ENCODE peak calls at places on chromosomes 6 and 20, in eight cellular contexts. A is RWPE1, J is upper lobe of left lung, M is left ventricle myocardium superior, D is SK-MEL-5, V is HFFc6, Z is Daoy, B is lung microvascular endothelial cell. F is an unnamed sample.

GRCh38 chr6:106476326-106477105 is 116.0 kb downstream of the CRYBG1 start:
- DNase-seq in A (peak; percentile 77), J (no peak), B (no peak), M (no peak), V (peak; percentile 5), D (no peak), Z (peak; percentile 63), F (no peak)

GRCh38 chr6:46407785-46408530 is 83.3 kb downstream of the RCAN2 start:
- DNase-seq in D (no peak), Z (no peak), B (no peak), M (no peak), A (no peak), V (no peak), J (no peak), F (no peak)

GRCh38 chr20:774016-774679 is 5.8 kb upstream of the SLC52A3 start:
- DNase-seq in V (no peak), D (no peak), M (no peak), Z (no peak), A (no peak), J (no peak), B (no peak), F (no peak)

GRCh38 chr20:50992733-50993457 is 30.0 kb downstream of the KCNG1 start:
- DNase-seq in M (no peak), V (peak; percentile 47), B (peak; percentile 66), D (peak; percentile 97), A (peak; percentile 99), Z (peak; percentile 69), J (no peak), F (no peak)

GRCh38 chr20:34437330-34437986 is 74.4 kb downstream of the ITCH start:
- DNase-seq in D (no peak), V (peak; percentile 9), A (no peak), Z (no peak), J (no peak), M (no peak), B (peak; percentile 12), F (no peak)

GRCh38 chr6:127458817-127459216 is 372 bp downstream of the KIAA0408 start:
- DNase-seq in D (peak; percentile 32), M (no peak), A (no peak), J (no peak), Z (no peak), V (no peak), B (no peak), F (no peak)

GRCh38 chr6:71468841-71469750 is 180.5 kb downstream of the OGFRL1 start:
- DNase-seq in A (peak; percentile 33), D (no peak), B (no peak), V (peak; percentile 90), M (no peak), J (no peak), Z (peak; percentile 88), F (peak; percentile 95)

GRCh38 chr20:54103067-54103761 is 32.8 kb upstream of the BCAS1 start:
- DNase-seq in D (peak; percentile 89), A (peak; percentile 52), V (peak; percentile 68), J (no peak), M (peak; percentile 83), Z (peak; percentile 73), B (peak; percentile 73), F (no peak)

GRCh38 chr6:109978174-109979032 is at the start of gene GPR6:
- DNase-seq in M (peak; percentile 79), J (peak; percentile 80), A (peak; percentile 45), D (peak; percentile 32), Z (peak; percentile 11), V (no peak), B (peak; percentile 72), F (no peak)

GRCh38 chr20:8764289-8764962 is 304.5 kb upstream of the PLCB4 start:
- DNase-seq in A (no peak), Z (no peak), D (no peak), J (no peak), B (no peak), M (no peak), V (no peak), F (no peak)

GRCh38 chr6:13294499-13295069 is 33.8 kb downstream of the TBC1D7 start:
- DNase-seq in A (no peak), V (no peak), J (no peak), B (no peak), Z (no peak), D (no peak), M (no peak), F (no peak)

GRCh38 chr20:53930651-53931504 is 139.5 kb downstream of the BCAS1 start:
- DNase-seq in B (no peak), D (no peak), V (peak; percentile 21), J (no peak), A (peak; percentile 63), M (no peak), Z (no peak), F (no peak)

GRCh38 chr6:157054531-157054979 is 268.8 kb downstream of the TMEM242 start:
- DNase-seq in Z (no peak), M (no peak), J (no peak), V (no peak), D (no peak), B (no peak), A (no peak), F (no peak)

GRCh38 chr6:56820060-56820459 is 134.8 kb upstream of the BEND6 start:
- DNase-seq in A (no peak), J (no peak), D (no peak), B (no peak), V (no peak), Z (no peak), M (no peak), F (no peak)

GRCh38 chr20:36830791-36831691 is 44.9 kb upstream of the TLDC2 start:
- DNase-seq in V (peak; percentile 80), M (peak; percentile 88), A (no peak), B (peak; percentile 82), D (no peak), J (peak; percentile 88), Z (peak; percentile 63), F (no peak)

GRCh38 chr20:37234254-37234581 is 27.4 kb downstream of the GHRH start:
- DNase-seq in B (no peak), Z (no peak), A (no peak), V (no peak), M (no peak), J (no peak), D (no peak), F (no peak)

GRCh38 chr6:43052225-43052841 is 1.3 kb downstream of the CUL7 start:
- DNase-seq in V (no peak), D (no peak), J (peak; percentile 78), B (no peak), Z (no peak), M (peak; percentile 39), A (no peak), F (no peak)

GRCh38 chr6:16576391-16577368 is 184.6 kb downstream of the ATXN1 start:
- DNase-seq in D (no peak), J (no peak), B (no peak), Z (peak; percentile 16), V (no peak), A (no peak), M (no peak), F (peak; percentile 38)

GRCh38 chr6:70668499-70668812 is 773 bp downstream of the SMAP1 start:
- DNase-seq in A (peak; percentile 35), Z (no peak), J (no peak), B (peak; percentile 46), D (peak; percentile 52), V (no peak), M (no peak), F (no peak)

GRCh38 chr20:4961746-4962145 is 39.6 kb downstream of the SLC23A2 start:
- DNase-seq in Z (peak; percentile 41), M (no peak), J (no peak), A (no peak), D (peak; percentile 55), B (peak; percentile 31), V (no peak), F (no peak)

GRCh38 chr20:3315110-3315509 is 76.1 kb upstream of the SLC4A11 start:
- DNase-seq in A (no peak), D (no peak), V (no peak), Z (no peak), J (no peak), M (no peak), B (no peak), F (no peak)

GRCh38 chr6:170438402-170438753 is 114.7 kb downstream of the PSMB1 start:
- DNase-seq in J (peak; percentile 87), D (peak; percentile 19), V (peak; percentile 99), M (peak; percentile 84), Z (peak; percentile 100), B (peak; percentile 90), A (peak; percentile 98), F (peak; percentile 100)

GRCh38 chr20:32138921-32139320 is 29.4 kb downstream of the TM9SF4 start:
- DNase-seq in D (no peak), M (no peak), V (no peak), J (no peak), B (no peak), Z (no peak), A (no peak), F (no peak)

GRCh38 chr6:136784910-136785746 is 7.1 kb downstream of the MAP3K5 start:
- DNase-seq in D (no peak), A (no peak), Z (peak; percentile 26), M (peak; percentile 58), J (no peak), B (peak; percentile 25), V (no peak), F (no peak)

GRCh38 chr6:107313776-107314175 is 145.6 kb downstream of the PDSS2 start:
- DNase-seq in D (no peak), V (no peak), M (no peak), B (no peak), J (no peak), Z (no peak), A (no peak), F (no peak)

GRCh38 chr6:16391451-16391912 is 153.1 kb downstream of the GMPR start:
- DNase-seq in M (no peak), Z (no peak), J (no peak), A (no peak), B (no peak), D (no peak), V (peak; percentile 18), F (no peak)

GRCh38 chr20:9829835-9830234 is 9.0 kb downstream of the PAK5 start:
- DNase-seq in M (no peak), V (no peak), B (no peak), D (no peak), J (no peak), Z (no peak), A (no peak), F (no peak)

F was measured in kidney epithelial cell.